ENCODE peak calls at places on chromosomes 12 and 14, in four cellular contexts. X, P, G and W are unnamed samples.

GRCh38 chr12:41190360-41190759 is 2.2 kb downstream of the PDZRN4 start:
- DNase-seq in G (no peak), P (peak; percentile 44), X (no peak), W (no peak)

GRCh38 chr12:115638753-115639666 is 638.5 kb downstream of the MED13L start:
- DNase-seq in G (no peak), X (no peak), P (no peak), W (no peak)

GRCh38 chr12:77299910-77300772 is 234.8 kb upstream of the E2F7 start:
- DNase-seq in P (peak; percentile 4), X (no peak), G (no peak), W (no peak)

GRCh38 chr14:69712637-69713088 is 54.3 kb upstream of the SRSF5 start:
- DNase-seq in P (no peak), X (no peak), G (no peak), W (no peak)

GRCh38 chr12:110199360-110200123 is 75.4 kb downstream of the IFT81 start:
- DNase-seq in G (no peak), X (no peak), P (peak; percentile 70), W (no peak)

GRCh38 chr12:25694072-25694471 is 141.0 kb upstream of the LMNTD1 start:
- DNase-seq in P (peak; percentile 37), G (no peak), X (no peak), W (no peak)

GRCh38 chr14:67426983-67427601 is 15.1 kb upstream of the PLEK2 start:
- DNase-seq in G (peak; percentile 80), X (peak; percentile 55), P (peak; percentile 85), W (peak; percentile 47)

GRCh38 chr14:21866479-21866878 is 192.9 kb upstream of the OR4E1 start:
- DNase-seq in G (no peak), P (no peak), X (no peak), W (no peak)

GRCh38 chr14:95811813-95812212 is 64.8 kb upstream of the TUNAR start:
- DNase-seq in G (no peak), X (no peak), P (no peak), W (no peak)

GRCh38 chr12:123050331-123050809 is 69.9 kb downstream of the ARL6IP4 start:
- DNase-seq in X (no peak), P (no peak), G (no peak), W (no peak)

GRCh38 chr12:104095289-104095688 is 31.0 kb downstream of the HCFC2 start:
- DNase-seq in P (no peak), X (no peak), G (no peak), W (no peak)

GRCh38 chr14:104228221-104228620 is 89.8 kb downstream of the KIF26A start:
- DNase-seq in X (no peak), G (no peak), P (no peak), W (no peak)